ENCODE peak calls at places on chromosomes 7 and 10, in four cellular contexts. O is pancreas, A is dorsolateral prefrontal cortex, W is GM23338. Z is an unnamed sample.

GRCh38 chr7:96337519-96337918 is 15.6 kb upstream of the SLC25A13 start:
- DNase-seq in W (no peak), O (no peak), A (no peak), Z (no peak)

GRCh38 chr10:97673736-97674525 is 13.1 kb downstream of the AVPI1 start:
- DNase-seq in O (no peak), A (no peak), W (no peak), Z (peak; percentile 69)

GRCh38 chr7:42380411-42380810 is 143.4 kb upstream of the GLI3 start:
- DNase-seq in A (no peak), O (no peak), W (no peak), Z (no peak)

GRCh38 chr7:99794585-99795502 is 10.9 kb upstream of the CYP3A4 start:
- DNase-seq in A (no peak), W (no peak), O (no peak), Z (peak; percentile 7)

GRCh38 chr10:79024296-79024695 is 44.5 kb upstream of the ZMIZ1 start:
- DNase-seq in A (no peak), W (no peak), O (peak; percentile 50), Z (no peak)

GRCh38 chr10:62710182-62710581 is 94.3 kb upstream of the ADO start:
- DNase-seq in A (no peak), W (no peak), O (no peak), Z (no peak)

GRCh38 chr7:16563281-16564022 is 36.8 kb downstream of the LRRC72 start:
- DNase-seq in W (no peak), A (no peak), O (no peak), Z (no peak)

GRCh38 chr10:10500941-10501340 is 516.7 kb upstream of the CELF2 start:
- DNase-seq in W (no peak), O (no peak), A (no peak), Z (no peak)

GRCh38 chr10:58023341-58024073 is 244.2 kb downstream of the IPMK start:
- DNase-seq in W (no peak), O (no peak), A (no peak), Z (peak; percentile 83)

DNA sequence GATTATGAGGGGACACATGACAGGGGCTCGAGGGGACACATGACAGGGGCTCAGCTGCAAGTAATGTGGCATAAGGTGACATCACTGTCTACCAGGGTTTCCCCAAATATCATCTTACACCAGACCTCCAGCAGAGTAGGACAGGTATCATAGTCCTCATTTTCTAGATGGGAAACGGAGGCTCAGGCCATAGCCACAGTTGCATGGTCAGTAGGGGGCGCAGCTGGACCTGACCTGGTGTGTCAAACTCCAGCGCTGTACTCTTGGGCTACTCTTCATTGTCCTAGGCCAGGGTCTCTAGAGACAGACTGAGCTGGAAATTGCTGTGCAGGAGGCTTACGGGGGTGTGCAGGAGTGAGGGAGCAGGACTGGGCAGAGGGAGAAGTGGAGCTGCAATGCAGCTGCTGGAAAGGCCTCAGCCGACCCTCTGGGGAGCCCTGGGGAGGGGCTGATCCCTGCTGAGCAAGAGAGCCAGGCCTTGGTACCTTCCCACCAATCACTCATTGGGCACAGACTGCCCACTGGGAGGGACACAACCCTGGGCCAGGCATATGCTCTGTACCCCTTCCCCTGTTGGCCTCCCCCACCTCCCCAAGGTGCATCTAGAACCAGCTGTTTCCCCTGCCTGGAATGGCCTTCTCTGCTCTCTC is 89.9 kb downstream of the CDH23 start:
- DNase-seq in W (peak; percentile 89), A (peak; percentile 62), O (no peak), Z (no peak)
- TF ChIP-seq CTCF in W (peak; percentile 86), A (peak; percentile 53), O (no peak), Z (peak; percentile 76)

DNA sequence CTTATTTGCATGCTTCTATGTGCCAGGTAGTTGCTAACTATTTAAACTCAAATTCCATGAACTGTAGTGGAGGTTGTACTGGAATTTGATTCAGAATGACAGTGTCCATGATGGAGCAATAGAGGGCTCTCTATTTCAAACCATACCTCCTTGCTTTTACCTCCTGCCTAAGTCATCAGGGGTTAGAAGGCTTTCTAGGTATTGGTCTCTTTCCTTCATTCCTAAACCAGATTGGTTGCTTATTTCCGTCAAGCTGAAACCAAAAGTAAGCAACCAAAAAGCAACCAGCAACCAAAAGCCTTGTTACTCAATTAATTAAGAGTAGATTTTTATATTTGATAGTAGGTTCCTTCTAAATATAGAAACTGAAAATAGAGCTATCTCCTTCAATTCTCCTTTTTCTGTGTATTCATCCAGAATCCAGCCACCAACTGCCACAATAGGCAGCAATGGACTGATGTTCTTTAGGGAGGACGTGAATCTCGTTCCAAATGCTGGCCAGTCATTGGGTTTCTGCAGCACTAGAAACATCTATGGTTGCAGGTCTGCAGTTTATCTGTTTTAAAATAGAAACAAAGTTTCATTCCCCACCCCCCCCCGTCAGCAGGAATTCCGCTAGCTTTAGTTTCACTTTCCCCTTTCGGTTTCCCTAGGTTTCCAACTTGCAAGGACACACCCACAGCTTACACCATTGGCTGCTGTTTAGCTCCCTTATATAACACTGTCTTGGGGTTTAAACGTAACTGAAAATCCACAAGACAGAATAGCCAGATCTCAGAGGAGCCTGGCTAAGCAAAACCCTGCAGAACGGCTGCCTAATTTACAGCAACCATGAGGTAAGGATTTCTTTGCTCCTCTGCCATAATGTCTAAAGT is at the start of gene IFIT1:
- DNase-seq in A (peak; percentile 61), O (no peak), W (peak; percentile 81), Z (peak; percentile 87)
- TF ChIP-seq CTCF in A (no peak), O (no peak), W (no peak), Z (no peak)

GRCh38 chr10:48461623-48462481 is 143.0 kb downstream of the ARHGAP22 start:
- DNase-seq in W (no peak), A (no peak), O (no peak), Z (no peak)

GRCh38 chr10:48464121-48464870 is 140.6 kb downstream of the ARHGAP22 start:
- DNase-seq in O (no peak), W (no peak), A (no peak), Z (no peak)

GRCh38 chr10:48464871-48465736 is 139.8 kb downstream of the ARHGAP22 start:
- DNase-seq in W (peak; percentile 23), O (no peak), A (peak; percentile 30), Z (no peak)

GRCh38 chr10:48462482-48463020 is 142.3 kb downstream of the ARHGAP22 start:
- DNase-seq in W (no peak), A (no peak), O (no peak), Z (no peak)

GRCh38 chr10:48463318-48464003 is 141.4 kb downstream of the ARHGAP22 start:
- DNase-seq in W (no peak), O (no peak), A (no peak), Z (no peak)
- TF ChIP-seq CTCF in W (no peak), O (no peak), A (no peak), Z (no peak)

GRCh38 chr10:74888947-74889661 is 62.7 kb downstream of the KAT6B start:
- DNase-seq in O (no peak), A (no peak), W (peak; percentile 29), Z (no peak)

GRCh38 chr10:74891048-74891447 is 64.6 kb downstream of the KAT6B start:
- DNase-seq in W (no peak), A (no peak), O (no peak), Z (no peak)

GRCh38 chr10:74887614-74888284 is 61.3 kb downstream of the KAT6B start:
- DNase-seq in O (no peak), W (no peak), A (no peak), Z (no peak)

GRCh38 chr10:74890460-74890859 is 64.1 kb downstream of the KAT6B start:
- DNase-seq in W (no peak), O (no peak), A (no peak), Z (no peak)

GRCh38 chr10:74889662-74889998 is 63.2 kb downstream of the KAT6B start:
- DNase-seq in A (no peak), O (no peak), W (no peak), Z (no peak)
- TF ChIP-seq CTCF in A (no peak), O (no peak), W (no peak), Z (no peak)

Z was measured in HFF-Myc.